ENCODE peak calls at places on chromosomes 7 and 10, in eight cellular contexts. V is iPS-NIHi11, W is tibial artery, H is cardiac muscle cell, O is NCI-H1694, U is left cardiac atrium, R is heart right ventricle, P is lower leg skin. Y is an unnamed sample.

GRCh38 chr10:17023386-17024298 is 106.0 kb downstream of the CUBN start:
- DNase-seq in V (no peak), W (peak; percentile 78), H (peak; percentile 56), O (no peak), U (peak; percentile 68), R (no peak), P (peak; percentile 80), Y (no peak)

GRCh38 chr10:4234661-4235060 is 449.7 kb upstream of the KLF6 start:
- DNase-seq in V (no peak), W (no peak), H (no peak), O (no peak), U (no peak), R (no peak), P (no peak), Y (no peak)

GRCh38 chr10:112950714-112951348 is 784 bp downstream of the TCF7L2 start:
- DNase-seq in V (no peak), W (peak; percentile 68), H (peak; percentile 68), O (no peak), U (peak; percentile 49), R (peak; percentile 36), P (no peak), Y (peak; percentile 68)

GRCh38 chr7:47352394-47352968 is 229.4 kb downstream of the TNS3 start:
- DNase-seq in V (no peak), W (no peak), H (no peak), O (no peak), U (no peak), R (no peak), P (no peak), Y (no peak)

GRCh38 chr10:50540069-50540825 is 83.5 kb downstream of the SGMS1 start:
- DNase-seq in V (no peak), W (no peak), H (no peak), O (no peak), U (no peak), R (no peak), P (no peak), Y (no peak)

GRCh38 chr10:84007482-84007881 is 131.8 kb upstream of the GHITM start:
- DNase-seq in V (no peak), W (no peak), H (no peak), O (no peak), U (no peak), R (no peak), P (no peak), Y (no peak)

GRCh38 chr10:13894412-13895093 is 307.8 kb downstream of the PRPF18 start:
- DNase-seq in V (no peak), W (no peak), H (no peak), O (no peak), U (no peak), R (no peak), P (no peak), Y (no peak)

GRCh38 chr7:117157121-117157870 is 165.6 kb downstream of the WNT2 start:
- DNase-seq in V (peak; percentile 31), W (peak; percentile 75), H (no peak), O (peak; percentile 51), U (peak; percentile 74), R (peak; percentile 29), P (no peak), Y (no peak)

GRCh38 chr10:15558136-15558535 is 161.6 kb downstream of the ITGA8 start:
- DNase-seq in V (no peak), W (no peak), H (peak; percentile 24), O (no peak), U (no peak), R (no peak), P (no peak), Y (no peak)

GRCh38 chr10:63520463-63521388 is 475 bp upstream of the REEP3 start:
- DNase-seq in V (peak; percentile 91), W (peak; percentile 83), H (no peak), O (peak; percentile 28), U (peak; percentile 82), R (peak; percentile 82), P (peak; percentile 34), Y (no peak)

GRCh38 chr10:99785646-99786045 is 3.2 kb downstream of the ABCC2 start:
- DNase-seq in V (peak; percentile 32), W (no peak), H (no peak), O (no peak), U (no peak), R (no peak), P (no peak), Y (no peak)

GRCh38 chr7:116354546-116355422 is 144.4 kb downstream of the TES start:
- DNase-seq in V (peak; percentile 26), W (peak; percentile 75), H (peak; percentile 62), O (no peak), U (peak; percentile 84), R (peak; percentile 67), P (peak; percentile 60), Y (peak; percentile 74)

GRCh38 chr10:7421519-7421918 is 10.7 kb upstream of the SFMBT2 start:
- DNase-seq in V (no peak), W (no peak), H (no peak), O (no peak), U (no peak), R (no peak), P (no peak), Y (no peak)

GRCh38 chr7:139108256-139109187 is 998 bp downstream of the ZC3HAV1 start:
- DNase-seq in V (peak; percentile 64), W (peak; percentile 68), H (peak; percentile 23), O (no peak), U (peak; percentile 45), R (peak; percentile 29), P (peak; percentile 30), Y (peak; percentile 69)

GRCh38 chr10:30885423-30885822 is 146.2 kb downstream of the ZNF438 start:
- DNase-seq in V (no peak), W (no peak), H (no peak), O (no peak), U (no peak), R (no peak), P (no peak), Y (no peak)

GRCh38 chr10:11798862-11799735 is 24.1 kb upstream of the PROSER2 start:
- DNase-seq in V (peak; percentile 53), W (no peak), H (no peak), O (no peak), U (no peak), R (no peak), P (no peak), Y (no peak)

GRCh38 chr7:90804370-90804769 is 208.2 kb downstream of the CDK14 start:
- DNase-seq in V (no peak), W (no peak), H (no peak), O (no peak), U (no peak), R (no peak), P (no peak), Y (no peak)

GRCh38 chr10:114754445-114755320 is 66.9 kb upstream of the FHIP2A start:
- DNase-seq in V (peak; percentile 30), W (no peak), H (no peak), O (no peak), U (no peak), R (no peak), P (no peak), Y (no peak)

GRCh38 chr10:91883549-91884542 is 25.4 kb downstream of the FGFBP3 start:
- DNase-seq in V (peak; percentile 32), W (peak; percentile 82), H (peak; percentile 48), O (no peak), U (peak; percentile 49), R (no peak), P (no peak), Y (no peak)

GRCh38 chr7:12067156-12067831 is 143.8 kb upstream of the TMEM106B start:
- DNase-seq in V (peak; percentile 52), W (no peak), H (peak; percentile 71), O (peak; percentile 56), U (peak; percentile 31), R (no peak), P (no peak), Y (no peak)

GRCh38 chr10:89845541-89846275 is 144.3 kb downstream of the KIF20B start:
- DNase-seq in V (no peak), W (no peak), H (no peak), O (no peak), U (no peak), R (no peak), P (no peak), Y (no peak)

GRCh38 chr10:13660545-13660920 is 73.8 kb downstream of the PRPF18 start:
- DNase-seq in V (no peak), W (no peak), H (no peak), O (no peak), U (no peak), R (no peak), P (peak; percentile 40), Y (no peak)

GRCh38 chr10:44902838-44903545 is 8.1 kb upstream of the TMEM72 start:
- DNase-seq in V (no peak), W (peak; percentile 29), H (no peak), O (no peak), U (no peak), R (no peak), P (no peak), Y (no peak)

GRCh38 chr10:132704008-132704814 is 81.7 kb downstream of the NKX6-2 start:
- DNase-seq in V (no peak), W (peak; percentile 38), H (no peak), O (no peak), U (peak; percentile 13), R (peak; percentile 5), P (no peak), Y (peak; percentile 48)

GRCh38 chr7:1103009-1103788 is 15.3 kb downstream of the GPER1 start:
- DNase-seq in V (no peak), W (no peak), H (no peak), O (no peak), U (no peak), R (peak; percentile 9), P (no peak), Y (no peak)

GRCh38 chr10:99742240-99742639 is 10.2 kb downstream of the CUTC start:
- DNase-seq in V (no peak), W (no peak), H (no peak), O (no peak), U (no peak), R (no peak), P (no peak), Y (no peak)

GRCh38 chr7:149670288-149670687 is 103.1 kb downstream of the ZNF467 start:
- DNase-seq in V (no peak), W (no peak), H (peak; percentile 27), O (peak; percentile 76), U (peak; percentile 43), R (no peak), P (no peak), Y (no peak)